ENCODE peak calls at places on chromosomes 2 and 18, in eight cellular contexts. Z is psoas muscle, X is mammary epithelial cell, C is upper lobe of left lung, T is gastrocnemius medialis, K is mesenchymal stem cell, W is sigmoid colon, N is tibial artery. R is an unnamed sample. For H3K9me3, the result is how much of the 10 kb centered on the place peaks cover.

GRCh38 chr18:48990497-48991298 is 39.9 kb upstream of the SMAD7 start:
- DNase-seq in Z (no peak), X (peak), C (no peak), T (no peak), K (peak), W (no peak), N (peak), R (no peak)

GRCh38 chr18:63040788-63041410 is 278.7 kb downstream of the BCL2 start:
- DNase-seq in Z (no peak), X (no peak), C (no peak), T (no peak), K (no peak), W (no peak), N (no peak), R (no peak)

GRCh38 chr18:58814317-58814716 is 50.4 kb upstream of the ZNF532 start:
- DNase-seq in Z (no peak), X (no peak), C (no peak), T (no peak), K (no peak), W (no peak), N (no peak), R (no peak)

GRCh38 chr2:85768713-85769112 is 14.9 kb downstream of the ATOH8 start:
- DNase-seq in Z (peak), X (no peak), C (no peak), T (no peak), K (peak), W (peak), N (peak), R (no peak)

GRCh38 chr2:173307287-173307686 is 47.4 kb upstream of the CDCA7 start:
- DNase-seq in Z (no peak), X (peak), C (no peak), T (no peak), K (no peak), W (no peak), N (no peak), R (no peak)

GRCh38 chr2:3423492-3424170 is 44.1 kb downstream of the TRAPPC12 start:
- DNase-seq in Z (peak), X (peak), C (no peak), T (peak), K (peak), W (no peak), N (peak), R (no peak)

GRCh38 chr2:86045541-86045940 is 60.1 kb downstream of the POLR1A start:
- DNase-seq in Z (no peak), X (no peak), C (no peak), T (no peak), K (no peak), W (no peak), N (peak), R (no peak)

GRCh38 chr2:237486334-237486818 is 675 bp upstream of the MLPH start:
- DNase-seq in Z (no peak), X (no peak), C (peak), T (no peak), K (peak), W (no peak), N (no peak), R (no peak)

GRCh38 chr2:177622516-177622915 is 229.9 kb downstream of the AGPS start:
- DNase-seq in Z (no peak), X (peak), C (no peak), T (no peak), K (no peak), W (no peak), N (no peak), R (no peak)

GRCh38 chr2:112889976-112890375 is 21.0 kb upstream of the IL37 start:
- DNase-seq in Z (no peak), X (no peak), C (no peak), T (no peak), K (no peak), W (no peak), N (no peak), R (no peak)

GRCh38 chr2:35114765-35115164 is 1240.8 kb upstream of the CRIM1 start:
- DNase-seq in Z (no peak), X (no peak), C (no peak), T (no peak), K (no peak), W (no peak), N (no peak), R (no peak)

GRCh38 chr2:69701100-69701945 is 40.6 kb upstream of the ANXA4 start:
- DNase-seq in Z (no peak), X (no peak), C (no peak), T (no peak), K (no peak), W (no peak), N (no peak), R (no peak)

GRCh38 chr2:136116813-136117390 is 1.0 kb downstream of the CXCR4 start:
- DNase-seq in Z (peak), X (peak), C (peak), T (no peak), K (no peak), W (no peak), N (no peak), R (no peak)

GRCh38 chr2:220144411-220144810 is 517.0 kb downstream of the SLC4A3 start:
- DNase-seq in Z (no peak), X (peak), C (no peak), T (no peak), K (no peak), W (no peak), N (no peak), R (peak)

DNA sequence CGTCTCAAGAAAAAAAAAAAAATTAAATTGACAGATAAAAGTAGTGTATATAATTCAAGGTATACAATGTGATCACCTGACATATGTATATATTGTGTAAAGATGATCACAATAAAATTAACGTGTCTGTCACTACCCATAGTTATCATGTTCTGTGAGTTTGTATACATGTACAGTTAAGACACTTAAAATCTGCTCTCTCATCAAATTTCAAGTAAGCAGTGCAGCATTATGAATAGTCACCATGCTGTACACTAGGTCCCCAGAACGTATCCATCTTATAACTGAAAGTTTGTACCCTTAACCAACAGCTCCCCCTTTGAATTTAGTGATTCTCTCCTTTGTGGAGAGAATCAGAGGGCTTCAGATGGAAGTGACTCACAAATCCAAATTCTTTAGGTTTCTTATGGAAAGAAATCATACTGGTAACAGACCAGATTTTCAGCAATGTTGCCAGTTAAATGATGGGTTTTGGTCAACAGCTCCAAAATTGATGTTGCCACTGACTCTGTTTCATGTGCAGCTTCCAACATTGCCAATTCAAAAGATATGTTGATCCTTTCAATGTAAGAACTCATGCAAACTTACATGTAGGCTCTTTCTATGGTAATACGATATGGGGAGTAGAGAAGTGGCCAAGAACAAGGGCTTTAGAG is 281.5 kb downstream of the AFF3 start:
- DNase-seq in Z (no peak), X (no peak), C (no peak), T (no peak), K (no peak), W (no peak), N (no peak), R (no peak)
- H3K27ac ChIP-seq in Z (no peak), X (no peak), C (no peak), T (no peak), K (no peak), W (no peak), N (no peak), R (no peak)

DNA sequence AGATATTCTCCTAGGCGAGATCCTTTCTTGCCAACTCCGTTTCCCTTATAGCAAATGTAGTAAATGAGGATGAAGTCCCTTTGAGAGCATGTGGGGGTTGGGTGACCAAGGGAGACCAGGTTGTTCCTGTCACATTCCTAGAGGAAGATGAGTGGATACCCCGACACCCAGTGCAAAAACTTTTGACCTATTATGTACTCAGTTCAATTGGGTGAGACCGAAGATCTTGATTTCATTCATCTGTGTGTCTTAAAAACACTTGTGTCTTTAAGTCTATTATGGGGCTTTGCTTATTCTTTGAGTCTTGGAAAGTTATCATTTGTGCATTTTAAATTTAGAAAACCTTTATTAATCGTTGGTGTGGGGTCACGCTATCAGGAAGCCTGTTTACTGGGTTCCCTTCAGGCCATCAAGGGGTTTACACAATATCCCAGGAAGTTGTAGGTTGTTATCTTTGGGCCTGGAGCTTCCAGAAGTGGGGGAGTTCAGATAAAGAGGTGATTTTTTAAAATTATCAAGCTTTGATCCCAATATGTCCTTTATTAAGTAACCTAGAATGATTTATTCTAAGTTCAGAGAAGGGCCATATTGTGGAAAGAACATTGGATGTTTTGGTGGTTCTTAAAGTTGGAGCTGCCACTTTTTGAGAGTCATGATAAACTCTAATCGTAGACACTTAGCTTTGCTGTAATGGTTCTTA is 2.8 kb downstream of the RHOB start:
- DNase-seq in Z (peak), X (no peak), C (no peak), T (no peak), K (peak), W (peak), N (peak), R (no peak)
- H3K4me3 ChIP-seq in Z (peak), X (no peak), C (peak), T (peak), K (no peak), W (peak), N (peak), R (peak)

GRCh38 chr18:5380581-5380980 is 85.1 kb upstream of the ZBTB14 start:
- DNase-seq in Z (no peak), X (no peak), C (no peak), T (no peak), K (no peak), W (no peak), N (no peak), R (no peak)

DNA sequence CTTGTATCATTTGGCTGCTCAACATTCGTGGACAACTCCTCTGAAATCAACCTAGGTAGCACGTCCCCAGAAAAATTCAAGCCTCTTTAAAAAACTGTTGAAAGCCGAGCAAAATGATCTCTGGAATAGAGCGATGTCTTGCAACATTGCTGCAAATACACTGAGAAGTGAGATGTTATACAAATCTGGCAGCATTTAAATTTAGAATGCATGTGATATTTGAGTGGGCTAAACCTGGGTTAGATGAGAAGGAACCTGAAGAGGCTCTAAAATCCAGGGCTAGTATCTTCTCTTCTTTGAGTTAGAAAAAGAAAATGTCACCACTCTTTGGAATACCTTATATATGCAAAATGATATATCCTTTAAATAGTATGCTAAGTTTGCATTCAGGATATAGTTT is 81.5 kb upstream of the ZBTB14 start:
- DNase-seq in Z (no peak), X (no peak), C (no peak), T (no peak), K (no peak), W (no peak), N (no peak), R (no peak)
- H3K9me3 ChIP-seq in Z (under half), X (under half), C (under half), T (under half), K (under half), W (under half), N (under half), R (under half)

DNA sequence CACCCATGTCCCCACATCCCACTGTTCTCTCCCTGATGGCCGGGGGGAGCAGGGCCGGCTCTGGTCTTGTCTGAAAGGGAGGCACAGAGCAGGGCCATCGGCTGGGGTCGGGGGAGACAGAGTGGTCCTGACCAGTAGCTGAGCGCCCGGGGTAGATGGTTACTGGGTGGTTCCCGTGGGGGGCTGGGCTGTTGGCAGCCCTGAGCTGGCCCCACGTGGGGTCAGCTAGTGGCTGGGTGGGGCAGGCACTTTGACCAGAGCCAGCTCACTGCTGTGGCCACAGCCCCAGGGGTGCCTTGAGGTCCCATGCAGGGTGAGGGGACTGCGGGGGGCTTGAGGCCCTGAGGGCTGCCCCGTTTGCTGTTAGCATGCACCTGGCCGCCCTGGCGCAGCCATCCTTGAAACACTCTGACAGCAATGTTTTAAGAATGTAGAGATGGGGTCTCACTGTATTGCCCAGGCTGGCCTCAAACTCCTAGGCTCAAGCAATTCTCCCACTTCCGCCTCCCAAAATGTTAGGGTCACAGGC is 12.3 kb upstream of the NEU4 start:
- DNase-seq in Z (peak), X (no peak), C (peak), T (no peak), K (no peak), W (peak), N (no peak), R (no peak)
- H3K27ac ChIP-seq in Z (no peak), X (no peak), C (no peak), T (no peak), K (no peak), W (no peak), N (no peak), R (no peak)

GRCh38 chr18:76476665-76477561 is 18.1 kb downstream of the ZNF516 start:
- DNase-seq in Z (no peak), X (no peak), C (no peak), T (no peak), K (peak), W (no peak), N (no peak), R (peak)
- H3K4me3 ChIP-seq in Z (peak), X (no peak), C (no peak), T (peak), K (no peak), W (no peak), N (peak), R (peak)

DNA sequence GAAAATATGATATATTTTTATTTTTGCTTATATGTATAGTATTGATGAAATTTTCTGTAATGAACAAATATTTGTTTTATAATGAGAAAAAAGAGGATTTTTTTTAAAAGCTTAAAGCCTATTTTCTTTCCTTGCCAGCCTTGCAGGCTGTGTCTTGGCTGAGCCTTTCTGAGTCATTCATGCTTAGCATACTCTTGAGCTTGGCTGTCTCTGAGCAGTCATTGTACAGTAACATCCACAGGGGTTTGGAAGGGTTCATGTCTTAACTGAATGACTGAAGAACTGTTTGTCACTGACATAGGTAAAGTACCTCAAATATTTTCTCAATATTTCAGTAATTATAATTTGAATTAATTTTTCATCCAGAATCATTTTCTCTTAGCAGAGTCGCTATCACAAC is 49.3 kb downstream of the GPR39 start:
- DNase-seq in Z (no peak), X (peak), C (no peak), T (no peak), K (no peak), W (no peak), N (no peak), R (no peak)
- H3K9me3 ChIP-seq in Z (under half), X (half or more), C (half or more), T (under half), K (half or more), W (under half), N (under half), R (under half)

GRCh38 chr18:43271593-43272432 is 5.5 kb downstream of the SYT4 start:
- DNase-seq in Z (no peak), X (peak), C (no peak), T (no peak), K (peak), W (no peak), N (no peak), R (peak)

GRCh38 chr18:43265465-43265864 is 11.8 kb downstream of the SYT4 start:
- DNase-seq in Z (no peak), X (no peak), C (no peak), T (no peak), K (no peak), W (no peak), N (no peak), R (no peak)

GRCh38 chr18:43267818-43268217 is 9.5 kb downstream of the SYT4 start:
- DNase-seq in Z (no peak), X (no peak), C (no peak), T (no peak), K (no peak), W (no peak), N (no peak), R (no peak)
- H3K27ac ChIP-seq in Z (no peak), X (no peak), C (no peak), T (no peak), K (no peak), W (no peak), N (no peak), R (no peak)

DNA sequence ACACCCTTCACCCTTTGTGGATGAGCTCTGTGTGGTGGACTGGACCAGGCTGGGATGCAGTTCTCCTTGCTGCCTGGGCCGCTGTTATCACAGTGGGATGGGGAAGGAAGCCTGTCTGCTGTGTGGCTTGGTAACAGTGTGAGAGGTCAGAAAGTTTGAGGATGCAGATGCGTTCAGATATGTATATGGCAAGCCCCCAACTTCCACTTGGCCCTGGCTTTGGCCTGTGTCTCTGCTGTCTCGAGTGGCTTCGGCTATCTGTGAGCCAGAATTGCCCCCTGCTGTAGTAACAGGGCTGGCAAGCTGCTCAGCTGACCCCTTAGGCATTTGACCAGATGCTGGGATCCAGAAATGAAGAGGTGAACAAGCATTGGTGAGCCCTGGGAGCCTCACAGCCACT is 106.8 kb downstream of the WDSUB1 start:
- DNase-seq in Z (no peak), X (no peak), C (no peak), T (no peak), K (no peak), W (no peak), N (no peak), R (no peak)
- H3K4me3 ChIP-seq in Z (no peak), X (no peak), C (no peak), T (no peak), K (no peak), W (no peak), N (no peak), R (no peak)

GRCh38 chr2:31693882-31694281 is 113.1 kb upstream of the SRD5A2 start:
- DNase-seq in Z (no peak), X (no peak), C (no peak), T (no peak), K (no peak), W (no peak), N (no peak), R (no peak)

GRCh38 chr2:31696068-31696467 is 115.3 kb upstream of the SRD5A2 start:
- DNase-seq in Z (no peak), X (peak), C (no peak), T (no peak), K (no peak), W (no peak), N (no peak), R (no peak)

GRCh38 chr2:31694444-31694843 is 113.7 kb upstream of the SRD5A2 start:
- DNase-seq in Z (no peak), X (peak), C (no peak), T (no peak), K (peak), W (no peak), N (no peak), R (no peak)
- H3K9me3 ChIP-seq in Z (under half), X (under half), C (under half), T (under half), K (half or more), W (under half), N (under half), R (under half)

R was measured in AG04450.